ENCODE peak calls at places on chromosomes 13 and 19, in seven cellular contexts. O is Panc1, H is HepG2, Z is HCT116, W is GM12878, V is K562, B is GM23338. S is an unnamed sample.

GRCh38 chr13:98586400-98587144 is 9.7 kb upstream of the STK24 start:
- ATAC-seq in B (no peak), V (no peak), H (peak; percentile 62), O (no peak), W (no peak), Z (no peak), S (no peak)

GRCh38 chr19:1261863-1262686 is 7.1 kb upstream of the CIRBP start:
- ATAC-seq in W (no peak), V (no peak), O (peak; percentile 2), H (peak; percentile 5), B (peak; percentile 0), Z (peak; percentile 8), S (peak; percentile 13)

GRCh38 chr19:16301999-16302694 is 22.5 kb upstream of the KLF2 start:
- ATAC-seq in O (peak; percentile 74), V (no peak), B (no peak), Z (peak; percentile 76), H (no peak), W (peak; percentile 59), S (no peak)

GRCh38 chr13:93716623-93717022 is 490.0 kb downstream of the GPC6 start:
- ATAC-seq in V (no peak), B (no peak), W (no peak), H (no peak), O (no peak), Z (no peak), S (no peak)

GRCh38 chr13:33388254-33388998 is 102.9 kb upstream of the STARD13 start:
- ATAC-seq in B (peak; percentile 61), V (peak; percentile 74), Z (peak; percentile 99), W (peak; percentile 66), O (no peak), H (peak; percentile 69), S (no peak)

GRCh38 chr13:75416327-75417005 is 65.5 kb downstream of the TBC1D4 start:
- ATAC-seq in Z (peak; percentile 52), V (no peak), B (peak; percentile 75), H (no peak), O (no peak), W (peak; percentile 90), S (no peak)

GRCh38 chr13:109734002-109734785 is 52.2 kb downstream of the IRS2 start:
- ATAC-seq in H (no peak), O (no peak), V (no peak), B (no peak), Z (no peak), W (no peak), S (no peak)

GRCh38 chr19:33811246-33811645 is 14.6 kb downstream of the KCTD15 start:
- ATAC-seq in H (no peak), B (no peak), W (no peak), Z (no peak), V (no peak), O (no peak), S (no peak)

GRCh38 chr13:44578064-44578394 is 1.9 kb upstream of the TSC22D1 start:
- ATAC-seq in V (peak; percentile 4), O (no peak), W (no peak), H (peak; percentile 40), Z (no peak), B (no peak), S (peak; percentile 4)

GRCh38 chr19:17296278-17296677 is 6.9 kb downstream of the ABHD8 start:
- ATAC-seq in B (no peak), H (no peak), W (no peak), O (no peak), V (no peak), Z (no peak), S (no peak)

GRCh38 chr19:50501186-50501567 is 9.8 kb downstream of the JOSD2 start:
- ATAC-seq in O (peak; percentile 50), Z (no peak), H (no peak), W (no peak), V (peak; percentile 29), B (no peak), S (no peak)

GRCh38 chr19:47190167-47190727 is 40.8 kb downstream of the BBC3 start:
- ATAC-seq in O (peak; percentile 85), Z (peak; percentile 85), B (no peak), W (no peak), V (no peak), H (peak; percentile 67), S (peak; percentile 64)

GRCh38 chr19:56273563-56274117 is 1.1 kb downstream of the EDDM13 start:
- ATAC-seq in W (no peak), Z (no peak), B (no peak), V (no peak), O (peak; percentile 26), H (no peak), S (no peak)

GRCh38 chr19:16586477-16586871 is 14.3 kb upstream of the SLC35E1 start:
- ATAC-seq in B (no peak), W (peak; percentile 0), V (no peak), H (no peak), Z (no peak), O (no peak), S (no peak)

GRCh38 chr19:47187023-47187655 is 43.9 kb downstream of the BBC3 start:
- ATAC-seq in V (no peak), O (no peak), Z (no peak), H (no peak), W (peak; percentile 53), B (no peak), S (no peak)

GRCh38 chr19:29510701-29511265 is 15.0 kb upstream of the VSTM2B start:
- ATAC-seq in H (no peak), Z (no peak), B (peak; percentile 91), O (no peak), V (no peak), W (no peak), S (no peak)

GRCh38 chr13:46295531-46296464 is 84.1 kb downstream of the LRRC63 start:
- ATAC-seq in Z (no peak), B (no peak), W (peak; percentile 88), V (peak; percentile 66), O (no peak), H (no peak), S (peak; percentile 78)

GRCh38 chr19:1363599-1363998 is 20.1 kb upstream of the NDUFS7 start:
- ATAC-seq in W (peak; percentile 77), B (no peak), O (no peak), V (no peak), H (no peak), Z (no peak), S (no peak)

GRCh38 chr13:97234742-97235141 is 12.6 kb downstream of the MBNL2 start:
- ATAC-seq in O (peak; percentile 11), B (no peak), H (no peak), Z (no peak), V (no peak), W (no peak), S (no peak)

GRCh38 chr19:23665651-23666410 is 21.2 kb downstream of the ZNF675 start:
- ATAC-seq in W (no peak), H (no peak), Z (no peak), B (peak; percentile 87), V (no peak), O (no peak), S (no peak)

GRCh38 chr13:109704771-109705628 is 81.4 kb downstream of the IRS2 start:
- ATAC-seq in V (no peak), Z (no peak), B (no peak), H (no peak), O (no peak), W (no peak), S (peak; percentile 73)

GRCh38 chr13:46622013-46622917 is 69.3 kb downstream of the LRCH1 start:
- ATAC-seq in Z (no peak), V (no peak), H (peak; percentile 62), B (no peak), O (no peak), W (peak; percentile 2), S (no peak)

GRCh38 chr13:40181203-40181845 is 485.1 kb downstream of the FOXO1 start:
- ATAC-seq in B (no peak), H (peak; percentile 70), Z (no peak), V (peak; percentile 55), O (no peak), W (no peak), S (no peak)

GRCh38 chr19:13056052-13056660 is 46.5 kb downstream of the LYL1 start:
- ATAC-seq in W (no peak), H (no peak), V (no peak), O (peak; percentile 2), B (peak; percentile 6), Z (peak; percentile 64), S (no peak)

GRCh38 chr13:109454167-109454917 is 332.0 kb downstream of the IRS2 start:
- ATAC-seq in Z (no peak), W (no peak), V (no peak), B (no peak), H (no peak), O (no peak), S (peak; percentile 41)

GRCh38 chr13:98508280-98509074 is 68.4 kb downstream of the STK24 start:
- ATAC-seq in H (no peak), B (no peak), W (no peak), V (peak; percentile 21), Z (peak; percentile 23), O (no peak), S (no peak)

GRCh38 chr19:3975637-3976087 is 4.8 kb upstream of the DAPK3 start:
- ATAC-seq in H (no peak), V (peak; percentile 8), B (no peak), O (no peak), W (no peak), Z (no peak), S (no peak)
- TF ChIP-seq POLR2AphosphoS5 in H (peak; percentile 60), V (peak; percentile 84), B (peak; percentile 33), O (no peak), W (peak; percentile 88), Z (peak; percentile 37), S (no peak)

GRCh38 chr19:57947088-57947418 is 453 bp downstream of the ZNF256 start:
- ATAC-seq in W (peak; percentile 43), Z (no peak), B (peak; percentile 31), H (peak; percentile 29), O (peak; percentile 22), V (no peak), S (no peak)
- H3K4me3 ChIP-seq in W (peak overlapping the region; percentile 84), Z (no peak overlapping the region), B (peak overlapping the region; percentile 98), H (peak overlapping the region; percentile 90), O (peak overlapping the region; percentile 90), V (peak overlapping the region; percentile 34), S (peak overlapping the region; percentile 91)

GRCh38 chr19:19137556-19138109 is 645 bp downstream of the TMEM161A start:
- ATAC-seq in V (peak; percentile 31), W (peak; percentile 21), B (peak; percentile 5), H (peak; percentile 41), Z (no peak), O (no peak), S (no peak)

GRCh38 chr19:19138110-19138981 is at the start of gene TMEM161A:
- ATAC-seq in W (peak; percentile 100), O (peak; percentile 100), H (peak; percentile 99), Z (peak; percentile 94), V (peak; percentile 95), B (peak; percentile 92), S (peak; percentile 100)

GRCh38 chr19:19142347-19142746 is 4.1 kb upstream of the TMEM161A start:
- ATAC-seq in H (no peak), Z (no peak), O (no peak), V (no peak), B (no peak), W (no peak), S (no peak)

GRCh38 chr19:19139876-19140229 is 1.6 kb upstream of the TMEM161A start:
- ATAC-seq in O (no peak), V (no peak), W (no peak), H (no peak), Z (no peak), B (no peak), S (no peak)

GRCh38 chr19:19140476-19140875 is 2.2 kb upstream of the TMEM161A start:
- ATAC-seq in Z (no peak), V (no peak), H (no peak), B (no peak), O (no peak), W (no peak), S (no peak)
- TF ChIP-seq POLR2AphosphoS5 in Z (no peak), V (no peak), H (no peak), B (no peak), O (no peak), W (no peak), S (no peak)

GRCh38 chr19:3362217-3362907 is 4.0 kb upstream of the NFIC start:
- ATAC-seq in O (no peak), B (no peak), H (no peak), Z (no peak), W (no peak), V (no peak), S (no peak)
- H3K4me3 ChIP-seq in O (peak overlapping the region; percentile 34), B (no peak overlapping the region), H (no peak overlapping the region), Z (no peak overlapping the region), W (peak overlapping the region; percentile 11), V (peak overlapping the region; percentile 73), S (peak overlapping the region; percentile 99)

S was measured in gastroesophageal sphincter.